ENCODE peak calls at places on chromosome 7, in four cellular contexts. E is heart right ventricle, M is H1, N is sigmoid colon. W is an unnamed sample. For H3K4me1, the result is how much of the 10 kb centered on the place peaks cover.

GRCh38 chr7:28052933-28053332 is 127.7 kb downstream of the JAZF1 start:
- DNase-seq in E (no peak), M (no peak), N (no peak), W (peak)

GRCh38 chr7:51587600-51587999 is 271.0 kb upstream of the COBL start:
- DNase-seq in N (no peak), E (no peak), M (no peak), W (no peak)

GRCh38 chr7:122311719-122312118 is 7.2 kb upstream of the FEZF1 start:
- DNase-seq in N (no peak), E (no peak), M (peak), W (no peak)

GRCh38 chr7:87336136-87336535 is 9.3 kb upstream of the CROT start:
- DNase-seq in M (no peak), N (no peak), E (no peak), W (no peak)

GRCh38 chr7:130276796-130277762 is 10.4 kb downstream of the CPA2 start:
- DNase-seq in M (no peak), E (no peak), N (no peak), W (peak)

GRCh38 chr7:74115326-74115725 is 31.7 kb downstream of the LIMK1 start:
- DNase-seq in N (no peak), E (no peak), M (peak), W (no peak)

GRCh38 chr7:27131390-27131819 is 848 bp upstream of the HOXA4 start:
- DNase-seq in M (no peak), N (no peak), E (no peak), W (no peak)

GRCh38 chr7:134056816-134057215 is 70.3 kb upstream of the LRGUK start:
- DNase-seq in N (no peak), E (no peak), M (no peak), W (no peak)

GRCh38 chr7:93890041-93890463 is 501 bp downstream of the TFPI2 start:
- DNase-seq in N (peak), M (peak), E (peak), W (peak)

GRCh38 chr7:68470836-68471235 is 1127.4 kb upstream of the AUTS2 start:
- DNase-seq in E (no peak), M (no peak), N (no peak), W (no peak)

GRCh38 chr7:157384301-157384700 is 47.5 kb downstream of the DNAJB6 start:
- DNase-seq in N (no peak), M (no peak), E (no peak), W (peak)

GRCh38 chr7:80481196-80481884 is 30.5 kb downstream of the GNAT3 start:
- DNase-seq in E (no peak), N (no peak), M (no peak), W (peak)

GRCh38 chr7:33590902-33591301 is 314.4 kb upstream of the BMPER start:
- DNase-seq in N (no peak), M (no peak), E (no peak), W (peak)

GRCh38 chr7:66335318-66335717 is 130.2 kb downstream of the TPST1 start:
- DNase-seq in E (no peak), M (no peak), N (no peak), W (no peak)

GRCh38 chr7:34696415-34696814 is 38.4 kb downstream of the NPSR1 start:
- DNase-seq in M (no peak), E (no peak), N (no peak), W (no peak)

GRCh38 chr7:47484923-47485639 is 96.8 kb downstream of the TNS3 start:
- DNase-seq in M (no peak), N (no peak), E (no peak), W (no peak)

GRCh38 chr7:139725843-139726484 is 51.8 kb downstream of the HIPK2 start:
- DNase-seq in E (no peak), N (no peak), M (no peak), W (no peak)

GRCh38 chr7:139727151-139727705 is 50.6 kb downstream of the HIPK2 start:
- DNase-seq in M (no peak), E (no peak), N (no peak), W (peak)

GRCh38 chr7:139726485-139726869 is 51.3 kb downstream of the HIPK2 start:
- DNase-seq in E (no peak), N (no peak), M (no peak), W (no peak)

GRCh38 chr7:139730746-139731612 is 46.8 kb downstream of the HIPK2 start:
- DNase-seq in E (peak), M (no peak), N (no peak), W (peak)

GRCh38 chr7:139728203-139728602 is 49.6 kb downstream of the HIPK2 start:
- DNase-seq in M (no peak), E (no peak), N (no peak), W (no peak)
- H3K4me1 ChIP-seq in M (under half), E (half or more), N (under half), W (under half)

GRCh38 chr7:44494960-44495359 is 4.5 kb upstream of the NUDCD3 start:
- DNase-seq in N (no peak), E (no peak), M (no peak), W (no peak)

GRCh38 chr7:44496385-44496784 is 5.9 kb upstream of the NUDCD3 start:
- DNase-seq in M (no peak), N (no peak), E (no peak), W (no peak)

GRCh38 chr7:44497151-44498013 is 6.9 kb upstream of the NUDCD3 start:
- DNase-seq in N (no peak), E (no peak), M (no peak), W (no peak)

DNA sequence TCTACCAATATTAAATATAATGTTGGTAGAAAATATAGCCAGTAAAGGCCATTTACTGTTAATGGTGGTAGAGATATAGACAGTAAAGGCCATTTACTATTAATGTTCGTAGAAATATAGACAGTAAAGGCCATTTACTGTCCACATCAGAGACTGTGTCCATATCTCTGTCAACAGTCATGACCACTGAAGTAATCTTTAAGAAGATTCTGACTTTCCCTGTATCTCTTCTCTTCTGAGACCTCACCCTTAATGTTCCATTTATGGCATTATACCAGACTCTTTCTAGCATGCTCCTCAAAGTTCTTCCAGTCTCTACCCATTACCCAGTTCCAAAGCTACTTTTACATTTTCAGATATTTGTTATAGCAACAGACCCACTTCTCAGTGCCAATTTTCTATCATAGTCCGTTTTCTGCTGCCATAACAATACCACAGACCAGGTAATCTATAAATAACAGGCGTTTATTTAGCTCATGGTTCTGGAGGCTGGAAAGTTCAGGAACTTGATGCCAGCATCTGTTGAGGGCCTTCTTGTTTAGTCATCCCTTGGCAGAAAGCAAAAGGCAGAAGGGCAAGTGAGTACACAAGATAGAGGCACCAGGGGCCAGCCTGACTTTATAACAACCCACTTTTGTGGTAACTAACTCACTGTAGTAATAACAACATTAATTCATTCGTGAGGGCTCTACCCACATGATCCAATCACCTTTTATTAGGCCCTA is 7.9 kb upstream of the NUDCD3 start:
- DNase-seq in E (no peak), M (no peak), N (no peak), W (no peak)
- H3K27ac ChIP-seq in E (no peak), M (no peak), N (no peak), W (no peak)

GRCh38 chr7:90764848-90765570 is 168.9 kb downstream of the CDK14 start:
- DNase-seq in M (no peak), N (no peak), E (no peak), W (no peak)
- H3K4me1 ChIP-seq in M (under half), N (under half), E (under half), W (under half)

DNA sequence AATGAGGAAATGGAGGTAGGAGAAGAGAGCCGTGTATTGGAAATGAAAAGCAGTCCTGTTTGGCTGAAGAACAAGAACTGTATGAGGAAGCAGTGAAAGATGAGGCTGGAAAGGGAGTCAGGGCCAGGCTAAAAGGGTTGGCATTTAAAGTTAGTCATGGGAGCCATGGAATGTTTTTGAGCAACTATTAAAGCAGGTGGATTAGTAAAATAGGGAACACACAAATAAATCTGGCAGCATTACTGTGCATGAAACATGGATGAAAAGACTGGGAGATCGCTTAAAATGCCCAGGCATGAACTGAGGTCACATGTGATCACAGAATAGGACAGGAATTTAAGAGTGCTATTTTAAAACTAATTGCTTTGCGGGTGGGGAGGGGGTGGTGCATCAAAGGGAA is 1.4 kb upstream of the IFRD1 start:
- DNase-seq in N (no peak), M (no peak), E (no peak), W (no peak)
- H3K27ac ChIP-seq in N (peak), M (no peak), E (no peak), W (no peak)

GRCh38 chr7:13105209-13105608 is 417.8 kb downstream of the ARL4A start:
- DNase-seq in N (no peak), E (no peak), M (no peak), W (no peak)

GRCh38 chr7:13109201-13109600 is 421.8 kb downstream of the ARL4A start:
- DNase-seq in M (no peak), N (no peak), E (no peak), W (no peak)

GRCh38 chr7:13110107-13110506 is 422.7 kb downstream of the ARL4A start:
- DNase-seq in N (no peak), E (no peak), M (no peak), W (no peak)

GRCh38 chr7:13106513-13106912 is 419.1 kb downstream of the ARL4A start:
- DNase-seq in N (no peak), M (no peak), E (no peak), W (no peak)

DNA sequence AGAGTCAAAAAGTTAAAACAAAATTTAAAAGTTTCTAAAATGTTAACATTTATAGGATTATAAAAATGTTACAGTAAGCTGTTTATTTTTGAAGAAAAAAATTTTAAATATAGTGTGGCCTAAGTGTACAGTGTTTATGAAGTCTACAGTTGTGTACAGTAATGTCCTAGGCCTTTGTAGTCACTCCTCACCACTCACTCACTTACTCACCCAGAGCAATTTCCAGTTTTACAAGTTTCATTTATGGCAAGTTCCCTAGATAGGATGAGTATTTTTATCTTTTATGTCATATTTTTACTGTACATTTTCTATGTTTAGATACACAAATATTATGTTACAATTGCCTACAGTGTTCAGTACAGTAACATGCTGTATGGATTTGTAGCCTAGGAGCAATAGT is 419.9 kb downstream of the ARL4A start:
- DNase-seq in N (no peak), E (no peak), M (no peak), W (no peak)
- H3K4me1 ChIP-seq in N (under half), E (under half), M (under half), W (under half)

GRCh38 chr7:930975-931758 is 23.3 kb downstream of the ADAP1 start:
- DNase-seq in E (no peak), N (peak), M (no peak), W (no peak)
- H3K27ac ChIP-seq in E (no peak), N (no peak), M (no peak), W (no peak)